ENCODE peak calls at places on chromosome 2, in four cellular contexts. S is AG10803, L is foreskin fibroblast, M is AG09309. U is an unnamed sample.

GRCh38 chr2:13492262-13492661 is 775.5 kb downstream of the TRIB2 start:
- DNase-seq in S (no peak), L (no peak), M (no peak), U (no peak)

GRCh38 chr2:49490710-49491109 is 336.4 kb upstream of the FSHR start:
- DNase-seq in S (no peak), L (no peak), M (no peak), U (no peak)

GRCh38 chr2:23904692-23905091 is 22.2 kb downstream of the ATAD2B start:
- DNase-seq in S (peak), L (peak), M (no peak), U (no peak)

GRCh38 chr2:105397959-105398521 is 811 bp downstream of the FHL2 start:
- DNase-seq in S (peak), L (peak), M (no peak), U (no peak)

GRCh38 chr2:144152817-144153271 is 367.1 kb downstream of the ZEB2 start:
- DNase-seq in S (peak), L (peak), M (no peak), U (no peak)

GRCh38 chr2:231640646-231641111 is 48.0 kb downstream of the TEX44 start:
- DNase-seq in S (peak), L (no peak), M (no peak), U (no peak)

GRCh38 chr2:239151201-239152131 is 249.4 kb downstream of the HDAC4 start:
- DNase-seq in S (no peak), L (peak), M (no peak), U (no peak)

GRCh38 chr2:173002751-173003541 is 72.7 kb upstream of the MAP3K20 start:
- DNase-seq in S (no peak), L (no peak), M (no peak), U (no peak)

GRCh38 chr2:28390857-28391563 is 1.6 kb upstream of the FOSL2 start:
- DNase-seq in S (peak), L (peak), M (no peak), U (peak)

GRCh38 chr2:8805278-8806045 is 32.0 kb downstream of the KIDINS220 start:
- DNase-seq in S (no peak), L (peak), M (no peak), U (no peak)

GRCh38 chr2:30514134-30514860 is 67.3 kb downstream of the LCLAT1 start:
- DNase-seq in S (peak), L (peak), M (no peak), U (no peak)

GRCh38 chr2:229852565-229852964 is 69.2 kb downstream of the TRIP12 start:
- DNase-seq in S (peak), L (peak), M (no peak), U (no peak)

GRCh38 chr2:165868211-165868610 is 74.2 kb upstream of the GALNT3 start:
- DNase-seq in S (no peak), L (peak), M (no peak), U (peak)

GRCh38 chr2:106192752-106193490 is 1.2 kb downstream of the UXS1 start:
- DNase-seq in S (peak), L (peak), M (peak), U (peak)

GRCh38 chr2:73907840-73908452 is 15.1 kb downstream of the ACTG2 start:
- DNase-seq in S (peak), L (peak), M (peak), U (no peak)

GRCh38 chr2:239768031-239768800 is 256.9 kb downstream of the NDUFA10 start:
- DNase-seq in S (no peak), L (no peak), M (no peak), U (no peak)

GRCh38 chr2:170651603-170652002 is 63.5 kb upstream of the SP5 start:
- DNase-seq in S (no peak), L (no peak), M (no peak), U (no peak)

GRCh38 chr2:37768491-37768925 is 97.1 kb upstream of the CDC42EP3 start:
- DNase-seq in S (peak), L (peak), M (peak), U (peak)

DNA sequence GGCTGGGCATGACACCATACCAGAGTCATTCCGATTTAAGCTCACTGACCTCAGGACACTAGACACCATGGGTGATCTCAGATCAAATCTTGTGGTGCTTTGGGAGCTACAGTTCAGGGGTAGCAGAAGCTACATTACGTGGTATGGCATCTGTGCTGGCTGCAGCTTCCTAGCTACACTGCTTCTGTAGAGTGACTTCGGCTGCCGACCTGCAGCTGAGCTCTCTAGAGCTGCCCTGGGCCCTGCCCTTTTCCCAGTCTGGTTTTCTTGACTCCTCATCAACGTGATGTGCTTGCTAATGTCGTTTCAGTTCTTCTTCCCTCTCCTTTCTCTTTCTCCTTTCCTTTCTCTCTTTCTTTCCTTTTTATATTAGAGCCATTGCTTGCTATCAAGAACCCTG is 100.2 kb downstream of the AP1S3 start:
- DNase-seq in S (no peak), L (no peak), M (no peak), U (no peak)
- TF ChIP-seq CTCF in S (no peak), L (no peak), M (no peak), U (no peak)

DNA sequence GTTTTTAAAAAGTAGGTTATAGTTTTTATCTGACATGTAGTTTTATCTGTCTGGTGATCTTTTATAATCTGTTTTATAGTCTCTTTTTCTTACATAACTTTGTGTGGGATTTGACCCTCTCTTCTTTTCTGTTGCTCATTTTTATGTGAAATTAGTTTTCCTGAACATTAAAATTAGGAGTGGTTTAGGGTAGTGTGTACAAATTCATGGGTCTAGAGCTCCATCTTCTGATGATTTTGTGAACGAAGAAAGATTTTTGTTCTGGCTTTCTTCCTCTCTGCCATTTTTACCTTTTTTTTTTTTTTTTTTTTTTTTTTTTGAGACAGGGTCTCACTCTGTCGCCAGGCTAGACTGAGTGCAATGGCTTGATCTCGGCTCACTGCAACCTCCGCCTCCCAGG is 46.6 kb downstream of the SLC30A6 start:
- DNase-seq in S (no peak), L (peak), M (no peak), U (no peak)
- TF ChIP-seq CTCF in S (no peak), L (no peak), M (no peak), U (no peak)

DNA sequence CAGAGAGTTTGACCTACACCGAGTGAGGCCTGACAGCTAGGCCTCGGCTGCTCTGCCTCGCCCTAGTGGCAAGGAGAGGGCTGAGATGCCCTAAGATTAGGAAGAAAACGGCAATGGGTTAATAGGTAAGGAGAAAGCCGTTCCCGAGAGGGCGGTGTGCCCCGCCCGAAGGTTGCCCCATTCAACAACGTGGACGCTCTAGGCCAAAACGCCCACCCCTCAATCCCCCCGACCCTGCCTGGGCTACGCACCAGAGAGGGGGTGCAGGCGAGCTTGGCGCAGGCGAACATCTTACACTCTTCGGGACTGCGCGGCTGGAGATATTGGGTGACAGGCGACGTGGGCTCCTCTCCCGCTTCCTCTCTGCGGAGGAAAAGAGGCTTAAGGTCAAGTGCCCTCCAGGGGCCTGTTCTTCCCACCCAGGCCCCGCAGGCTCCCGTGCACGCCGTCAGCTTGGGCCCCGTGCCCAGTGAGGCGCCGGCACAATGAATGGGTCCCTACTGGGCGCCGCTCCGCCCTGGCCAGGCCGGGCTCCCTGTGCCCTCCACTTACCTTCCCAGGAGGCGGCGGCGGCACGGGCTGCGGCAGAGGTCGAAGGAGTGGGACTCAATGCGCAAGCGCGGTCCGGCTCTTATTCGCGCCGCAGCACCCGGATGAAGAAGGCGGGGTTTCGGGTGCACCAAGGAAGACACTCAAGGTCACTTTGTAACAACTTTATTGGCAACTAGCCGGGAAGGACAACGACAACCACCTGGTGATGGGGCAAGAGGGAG is at the start of gene ATP5MC3:
- DNase-seq in S (peak), L (peak), M (peak), U (peak)
- TF ChIP-seq CTCF in S (peak), L (no peak), M (peak), U (peak)

GRCh38 chr2:111919362-111919761 is 21.0 kb downstream of the MERTK start:
- DNase-seq in S (no peak), L (no peak), M (no peak), U (no peak)
- TF ChIP-seq CTCF in S (peak), L (no peak), M (no peak), U (no peak)

DNA sequence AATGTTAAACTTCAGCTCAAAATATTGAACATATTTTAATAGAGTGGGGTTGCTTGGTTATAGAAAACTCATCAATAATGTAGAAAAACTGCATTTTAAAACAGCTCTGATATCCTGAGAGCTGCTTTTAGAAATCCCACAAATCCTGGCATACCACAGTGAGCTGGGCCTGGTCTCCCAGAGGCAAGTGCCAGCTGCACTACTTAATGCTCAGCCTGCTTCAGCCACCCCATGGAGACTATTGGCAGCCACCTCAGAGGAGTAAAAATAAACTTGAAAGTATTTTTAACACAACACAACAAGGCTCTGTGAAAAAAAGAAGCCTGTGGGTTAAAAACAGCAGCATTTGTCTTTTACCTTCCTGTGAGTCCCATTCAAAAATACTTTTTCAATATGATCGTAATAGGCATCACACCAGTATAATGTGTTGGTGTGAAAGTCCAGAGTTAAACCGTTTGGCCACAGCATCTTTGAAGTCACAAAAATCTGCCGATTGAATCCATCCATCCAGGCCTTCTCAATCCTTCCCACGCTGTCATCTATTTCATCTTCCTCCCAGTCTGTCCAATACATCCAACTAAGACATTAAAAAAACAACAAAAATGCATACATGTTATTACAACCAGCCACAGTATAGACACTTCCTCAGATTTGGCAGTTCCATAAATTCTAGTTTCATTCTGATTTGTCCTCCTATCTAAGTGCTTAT is 1115.3 kb downstream of the LRP1B start:
- DNase-seq in S (peak), L (no peak), M (no peak), U (no peak)
- TF ChIP-seq CTCF in S (no peak), L (no peak), M (no peak), U (no peak)

U was measured in AG09319.